ENCODE peak calls at places on chromosome 5, in five cellular contexts. D, U, K, H and A are unnamed samples.

GRCh38 chr5:109411627-109412026 is 1.9 kb upstream of the PJA2 start:
- DNase-seq in U (peak), H (no peak), K (peak), D (no peak), A (peak)

GRCh38 chr5:14439087-14439841 is 142.3 kb upstream of the OTULINL start:
- DNase-seq in K (no peak), D (no peak), H (no peak), U (no peak), A (no peak)

GRCh38 chr5:98296426-98296825 is 477.0 kb upstream of the RGMB start:
- DNase-seq in D (no peak), U (no peak), K (no peak), H (no peak), A (no peak)

GRCh38 chr5:173317852-173318251 is 10.4 kb downstream of the STC2 start:
- DNase-seq in U (no peak), K (no peak), H (no peak), D (no peak), A (no peak)

GRCh38 chr5:78984611-78985406 is at the start of gene ARSB:
- DNase-seq in U (peak), H (peak), D (peak), K (peak), A (peak)

GRCh38 chr5:3282841-3283240 is 312.8 kb upstream of the IRX1 start:
- DNase-seq in U (no peak), K (no peak), H (no peak), D (no peak), A (no peak)

GRCh38 chr5:96517294-96517693 is 84.2 kb upstream of the PCSK1 start:
- DNase-seq in H (no peak), U (no peak), D (no peak), K (no peak), A (no peak)

GRCh38 chr5:62268792-62269191 is 37.2 kb upstream of the KIF2A start:
- DNase-seq in H (no peak), K (no peak), D (no peak), U (no peak), A (no peak)

GRCh38 chr5:137621306-137621705 is 114.6 kb downstream of the KLHL3 start:
- DNase-seq in H (no peak), U (no peak), D (no peak), K (no peak), A (no peak)

GRCh38 chr5:171162165-171162564 is 146.9 kb upstream of the TLX3 start:
- DNase-seq in H (no peak), U (no peak), D (peak), K (no peak), A (no peak)

GRCh38 chr5:11903614-11904269 is 504 bp downstream of the CTNND2 start:
- DNase-seq in H (no peak), D (no peak), U (no peak), K (peak), A (no peak)

GRCh38 chr5:153775923-153776322 is 262.8 kb downstream of the FAM114A2 start:
- DNase-seq in H (no peak), U (no peak), K (no peak), D (no peak), A (no peak)

GRCh38 chr5:68334550-68334880 is 119.0 kb downstream of the PIK3R1 start:
- DNase-seq in K (no peak), D (no peak), H (no peak), U (no peak), A (no peak)

GRCh38 chr5:16593013-16593412 is 23.8 kb downstream of the RETREG1 start:
- DNase-seq in U (peak), K (no peak), H (no peak), D (no peak), A (no peak)

GRCh38 chr5:141623197-141623596 is 4.4 kb upstream of the DIAPH1 start:
- DNase-seq in U (no peak), D (no peak), H (no peak), K (peak), A (no peak)

GRCh38 chr5:180069589-180070247 is 1.8 kb downstream of the RNF130 start:
- DNase-seq in H (no peak), K (peak), D (no peak), U (no peak), A (no peak)

GRCh38 chr5:77366717-77367500 is 125.2 kb downstream of the WDR41 start:
- DNase-seq in U (no peak), H (no peak), D (no peak), K (no peak), A (no peak)

GRCh38 chr5:72093824-72094223 is 13.5 kb upstream of the MAP1B start:
- DNase-seq in U (no peak), K (no peak), D (no peak), H (no peak), A (no peak)

GRCh38 chr5:56176155-56176798 is 56.9 kb downstream of the ANKRD55 start:
- DNase-seq in D (no peak), U (no peak), H (no peak), K (no peak), A (no peak)

GRCh38 chr5:64874753-64875152 is 106.0 kb downstream of the CWC27 start:
- DNase-seq in K (no peak), D (no peak), H (no peak), U (no peak), A (no peak)

GRCh38 chr5:68010740-68011139 is 204.8 kb upstream of the PIK3R1 start:
- DNase-seq in U (no peak), D (no peak), H (no peak), K (no peak), A (no peak)

GRCh38 chr5:135386096-135386495 is 12.9 kb downstream of the MACROH2A1 start:
- DNase-seq in H (no peak), D (no peak), U (no peak), K (no peak), A (no peak)

GRCh38 chr5:97628011-97628410 is 445.0 kb upstream of the RIOK2 start:
- DNase-seq in K (no peak), U (no peak), D (no peak), H (no peak), A (no peak)

GRCh38 chr5:52453176-52453575 is 334.5 kb upstream of the ITGA1 start:
- DNase-seq in H (no peak), K (no peak), D (no peak), U (no peak), A (no peak)

GRCh38 chr5:65062684-65063083 is 294.0 kb downstream of the CWC27 start:
- DNase-seq in U (peak), K (no peak), H (no peak), D (no peak), A (no peak)

GRCh38 chr5:53343187-53343586 is 137.2 kb upstream of the FST start:
- DNase-seq in H (no peak), U (peak), D (no peak), K (no peak), A (no peak)

GRCh38 chr5:76204713-76205112 is 121.5 kb downstream of the SV2C start:
- DNase-seq in K (no peak), U (no peak), H (no peak), D (no peak), A (no peak)

GRCh38 chr5:15233566-15233965 is 266.4 kb upstream of the FBXL7 start:
- DNase-seq in K (no peak), D (no peak), H (no peak), U (no peak), A (no peak)

GRCh38 chr5:37906416-37906815 is 66.6 kb upstream of the GDNF start:
- DNase-seq in H (no peak), U (no peak), D (no peak), K (no peak), A (no peak)

GRCh38 chr5:7392401-7393024 is 3.4 kb upstream of the ADCY2 start:
- DNase-seq in H (no peak), U (peak), D (no peak), K (peak), A (no peak)

GRCh38 chr5:72308853-72309191 is 11.2 kb downstream of the MRPS27 start:
- DNase-seq in D (no peak), U (no peak), H (no peak), K (no peak), A (no peak)

GRCh38 chr5:32583582-32584232 is 1.6 kb upstream of the SUB1 start:
- DNase-seq in D (no peak), H (peak), U (no peak), K (no peak), A (no peak)